ENCODE peak calls at places on chromosomes 16 and 17, in six cellular contexts. A is stimulated activated naive CD4-positive, alpha-beta T cell; J is HT-29; N is HS-27A; K is GM04504; H is K562. P is an unnamed sample.

GRCh38 chr16:88455610-88456355 is 2.7 kb downstream of the ZFPM1 start:
- DNase-seq in A (peak; percentile 63), J (peak; percentile 56), N (no peak), K (no peak), H (peak; percentile 64), P (peak; percentile 37)

GRCh38 chr17:3959295-3959899 is 4.8 kb downstream of the ATP2A3 start:
- DNase-seq in A (no peak), J (peak; percentile 55), N (no peak), K (no peak), H (peak; percentile 50), P (peak; percentile 49)

GRCh38 chr17:3710951-3711383 is 12.7 kb upstream of the HASPIN start:
- DNase-seq in A (peak; percentile 76), J (peak; percentile 38), N (no peak), K (no peak), H (no peak), P (no peak)

GRCh38 chr16:17768257-17768656 is 297.5 kb upstream of the XYLT1 start:
- DNase-seq in A (no peak), J (no peak), N (no peak), K (peak; percentile 34), H (no peak), P (no peak)

GRCh38 chr17:42276359-42276608 is at the start of gene STAT5B:
- DNase-seq in A (peak; percentile 74), J (peak; percentile 63), N (no peak), K (no peak), H (peak; percentile 92), P (peak; percentile 90)

GRCh38 chr17:77392376-77393273 is 251.9 kb downstream of the SEC14L1 start:
- DNase-seq in A (no peak), J (peak; percentile 76), N (no peak), K (no peak), H (peak; percentile 66), P (peak; percentile 56)

GRCh38 chr17:33949100-33949499 is 306.0 kb upstream of the CCL2 start:
- DNase-seq in A (no peak), J (peak; percentile 36), N (no peak), K (no peak), H (peak; percentile 66), P (peak; percentile 13)

GRCh38 chr17:44912763-44913544 is 2.3 kb downstream of the GFAP start:
- DNase-seq in A (no peak), J (no peak), N (no peak), K (no peak), H (no peak), P (no peak)

GRCh38 chr17:45345246-45345553 is 28.4 kb upstream of the MAP3K14 start:
- DNase-seq in A (no peak), J (no peak), N (no peak), K (no peak), H (no peak), P (no peak)

GRCh38 chr17:12727076-12727750 is 61.5 kb downstream of the MYOCD start:
- DNase-seq in A (no peak), J (no peak), N (no peak), K (peak; percentile 17), H (no peak), P (no peak)

GRCh38 chr17:68255731-68256538 is 8.1 kb downstream of the AMZ2 start:
- DNase-seq in A (peak; percentile 26), J (no peak), N (no peak), K (no peak), H (no peak), P (no peak)

GRCh38 chr17:57783338-57783742 is 38.2 kb upstream of the CCDC182 start:
- DNase-seq in A (peak; percentile 79), J (peak; percentile 40), N (no peak), K (no peak), H (peak; percentile 94), P (peak; percentile 79)

GRCh38 chr17:34615326-34615725 is 35.9 kb downstream of the TMEM132E start:
- DNase-seq in A (no peak), J (no peak), N (no peak), K (no peak), H (no peak), P (no peak)